ENCODE peak calls at places on chromosomes 6 and 20, in four cellular contexts. One of them, this sample, is unnamed.

GRCh38 chr6:100664274-100665040 is 199.7 kb upstream of the SIM1 start:
- DNase-seq in SK-N-SH: no peak
- DNase-seq in HCT116: no peak
- DNase-seq in hepatocyte: peak; percentile 42
- DNase-seq in this sample: peak; percentile 41

GRCh38 chr6:143806282-143807102 is 36.6 kb upstream of the LTV1 start:
- DNase-seq in HCT116: no peak
- DNase-seq in SK-N-SH: no peak
- DNase-seq in hepatocyte: peak; percentile 29
- DNase-seq in this sample: peak; percentile 25

GRCh38 chr6:37630281-37630799 is 67.3 kb downstream of the MDGA1 start:
- DNase-seq in SK-N-SH: no peak
- DNase-seq in hepatocyte: peak; percentile 45
- DNase-seq in HCT116: peak; percentile 94
- DNase-seq in this sample: peak; percentile 98

GRCh38 chr6:145263807-145264206 is 471.5 kb downstream of the EPM2A start:
- DNase-seq in SK-N-SH: peak; percentile 48
- DNase-seq in HCT116: no peak
- DNase-seq in hepatocyte: no peak
- DNase-seq in this sample: no peak

GRCh38 chr20:33914871-33915270 is 78.8 kb upstream of the RALY start:
- DNase-seq in HCT116: peak; percentile 66
- DNase-seq in hepatocyte: no peak
- DNase-seq in SK-N-SH: no peak
- DNase-seq in this sample: peak; percentile 84

GRCh38 chr6:38671885-38672467 is 31.0 kb downstream of the GLO1 start:
- DNase-seq in HCT116: peak; percentile 28
- DNase-seq in hepatocyte: peak; percentile 78
- DNase-seq in SK-N-SH: peak; percentile 68
- DNase-seq in this sample: peak; percentile 78

GRCh38 chr6:81340946-81341345 is 411.5 kb downstream of the TENT5A start:
- DNase-seq in SK-N-SH: no peak
- DNase-seq in HCT116: no peak
- DNase-seq in hepatocyte: no peak
- DNase-seq in this sample: no peak

GRCh38 chr6:126228001-126228791 is 111.7 kb upstream of the CENPW start:
- DNase-seq in SK-N-SH: peak; percentile 73
- DNase-seq in hepatocyte: no peak
- DNase-seq in HCT116: no peak
- DNase-seq in this sample: no peak

GRCh38 chr20:48025061-48025515 is 239.8 kb upstream of the SULF2 start:
- DNase-seq in hepatocyte: peak; percentile 45
- DNase-seq in HCT116: no peak
- DNase-seq in SK-N-SH: peak; percentile 76
- DNase-seq in this sample: peak; percentile 47

GRCh38 chr6:39517763-39518162 is 195.3 kb upstream of the KCNK16 start:
- DNase-seq in hepatocyte: no peak
- DNase-seq in SK-N-SH: no peak
- DNase-seq in HCT116: no peak
- DNase-seq in this sample: no peak

GRCh38 chr6:166078294-166078693 is 89.4 kb downstream of the TBXT start:
- DNase-seq in SK-N-SH: no peak
- DNase-seq in HCT116: no peak
- DNase-seq in hepatocyte: no peak
- DNase-seq in this sample: no peak

DNA sequence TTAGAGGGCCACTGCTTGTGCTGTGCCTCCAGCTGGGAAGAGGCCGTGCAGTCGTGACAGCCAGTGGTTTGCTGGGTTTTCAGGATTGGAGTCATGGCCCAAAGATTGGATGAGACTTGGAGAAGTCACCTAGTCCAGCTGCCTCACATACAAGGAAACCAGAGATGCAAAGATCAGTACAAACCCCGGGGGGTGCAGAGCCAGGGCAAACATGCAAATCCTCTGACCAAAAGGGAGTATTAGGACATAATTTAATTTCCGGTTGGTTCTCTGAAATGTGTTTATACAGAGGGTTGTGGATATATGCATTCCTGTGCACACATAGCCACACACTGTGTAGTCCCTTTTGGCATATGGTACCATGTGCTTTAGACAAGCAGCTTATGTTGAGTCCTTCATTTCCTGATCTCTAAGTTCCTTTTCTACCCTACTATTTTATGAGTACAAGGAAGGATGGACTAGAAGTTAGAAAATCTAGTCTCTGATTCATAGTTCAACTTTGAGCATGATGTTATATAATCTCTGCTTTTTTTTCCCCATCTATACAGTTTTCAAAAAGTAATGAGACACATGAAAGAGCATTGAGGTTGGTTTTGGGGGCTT is 123.5 kb downstream of the PLEKHG1 start:
- DNase-seq in SK-N-SH: no peak
- DNase-seq in hepatocyte: no peak
- DNase-seq in HCT116: no peak
- DNase-seq in this sample: no peak
- H3K4me3 ChIP-seq in SK-N-SH: no peak overlapping the region
- H3K4me3 ChIP-seq in hepatocyte: no peak overlapping the region
- H3K4me3 ChIP-seq in HCT116: no peak overlapping the region
- H3K4me3 ChIP-seq in this sample: no peak overlapping the region

DNA sequence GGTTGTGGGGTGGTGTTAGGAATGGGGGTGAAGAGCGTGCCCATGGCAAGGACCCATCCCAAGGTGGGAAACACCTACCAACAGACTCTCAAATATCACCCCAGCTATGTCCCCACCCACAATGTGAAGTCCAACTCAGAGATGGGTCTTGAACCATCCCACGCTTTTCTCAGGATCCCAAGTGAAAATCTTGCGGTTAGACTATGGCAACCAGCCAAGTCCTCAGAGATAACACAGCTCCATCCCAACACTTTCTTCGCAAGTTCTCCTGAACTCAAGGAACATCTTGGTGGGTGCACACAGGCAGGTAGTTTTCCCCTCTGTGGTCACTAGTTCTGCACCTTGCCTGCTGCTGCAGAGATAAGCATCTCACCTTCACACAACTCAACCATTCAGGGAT is 116.0 kb downstream of the CDC5L start:
- DNase-seq in hepatocyte: no peak
- DNase-seq in SK-N-SH: no peak
- DNase-seq in HCT116: no peak
- DNase-seq in this sample: no peak
- H3K9me2 ChIP-seq in hepatocyte: no peaks in the 10 kb centered on the region
- H3K9me2 ChIP-seq in SK-N-SH: no peaks in the 10 kb centered on the region
- H3K9me2 ChIP-seq in HCT116: no peaks in the 10 kb centered on the region
- H3K9me2 ChIP-seq in this sample: peaks cover 4% of the 10 kb centered on the region

DNA sequence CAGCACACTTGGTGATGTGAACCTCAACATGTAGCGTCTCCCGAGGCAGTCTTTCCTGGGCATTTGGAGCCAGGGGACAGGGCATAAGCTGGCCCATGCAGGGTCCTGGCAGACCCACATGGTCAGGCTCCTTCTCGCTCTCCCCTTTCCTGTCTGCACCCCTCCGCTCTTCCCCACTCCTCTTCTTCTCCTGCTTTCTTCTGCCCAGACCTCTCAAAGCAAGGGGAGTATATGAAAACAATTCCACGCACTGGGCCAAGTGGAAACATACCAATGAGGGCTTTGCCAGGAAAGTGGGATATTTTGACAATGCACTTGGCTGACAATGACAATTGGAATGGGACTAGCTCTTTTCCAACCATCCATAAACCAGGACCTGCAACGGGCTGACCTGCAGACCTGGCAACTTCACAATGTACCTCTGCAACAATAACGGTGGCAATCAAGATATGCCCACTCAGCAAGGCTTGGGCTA is 58.9 kb upstream of the TRAF3IP2 start:
- DNase-seq in hepatocyte: no peak
- DNase-seq in HCT116: no peak
- DNase-seq in SK-N-SH: no peak
- DNase-seq in this sample: no peak
- H3K4me1 ChIP-seq in hepatocyte: peaks cover 50% of the 10 kb centered on the region
- H3K4me1 ChIP-seq in HCT116: no peaks in the 10 kb centered on the region
- H3K4me1 ChIP-seq in SK-N-SH: no peaks in the 10 kb centered on the region
- H3K4me1 ChIP-seq in this sample: peaks cover 9% of the 10 kb centered on the region

GRCh38 chr20:38170219-38170902 is 5.3 kb upstream of the TGM2 start:
- DNase-seq in HCT116: no peak
- DNase-seq in hepatocyte: no peak
- DNase-seq in SK-N-SH: no peak
- DNase-seq in this sample: no peak

GRCh38 chr20:38170914-38171300 is 5.8 kb upstream of the TGM2 start:
- DNase-seq in hepatocyte: no peak
- DNase-seq in SK-N-SH: no peak
- DNase-seq in HCT116: no peak
- DNase-seq in this sample: no peak

GRCh38 chr20:38171301-38172010 is 6.4 kb upstream of the TGM2 start:
- DNase-seq in SK-N-SH: no peak
- DNase-seq in hepatocyte: no peak
- DNase-seq in HCT116: no peak
- DNase-seq in this sample: no peak

GRCh38 chr20:38173237-38174156 is 8.4 kb upstream of the TGM2 start:
- DNase-seq in HCT116: no peak
- DNase-seq in hepatocyte: peak; percentile 82
- DNase-seq in SK-N-SH: no peak
- DNase-seq in this sample: peak; percentile 98

GRCh38 chr20:38172344-38172743 is 7.3 kb upstream of the TGM2 start:
- DNase-seq in HCT116: no peak
- DNase-seq in hepatocyte: no peak
- DNase-seq in SK-N-SH: no peak
- DNase-seq in this sample: peak; percentile 56
- H3K4me3 ChIP-seq in HCT116: no peak overlapping the region
- H3K4me3 ChIP-seq in hepatocyte: no peak overlapping the region
- H3K4me3 ChIP-seq in SK-N-SH: no peak overlapping the region
- H3K4me3 ChIP-seq in this sample: no peak overlapping the region

GRCh38 chr6:8073758-8074157 is 9.6 kb upstream of the BLOC1S5 start:
- DNase-seq in SK-N-SH: no peak
- DNase-seq in hepatocyte: no peak
- DNase-seq in HCT116: no peak
- DNase-seq in this sample: no peak

GRCh38 chr6:8079116-8079515 is 14.9 kb upstream of the BLOC1S5 start:
- DNase-seq in hepatocyte: no peak
- DNase-seq in HCT116: no peak
- DNase-seq in SK-N-SH: no peak
- DNase-seq in this sample: no peak

GRCh38 chr6:8074213-8074612 is 10.0 kb upstream of the BLOC1S5 start:
- DNase-seq in hepatocyte: no peak
- DNase-seq in SK-N-SH: no peak
- DNase-seq in HCT116: no peak
- DNase-seq in this sample: no peak

GRCh38 chr6:8075704-8076103 is 11.5 kb upstream of the BLOC1S5 start:
- DNase-seq in HCT116: no peak
- DNase-seq in SK-N-SH: no peak
- DNase-seq in hepatocyte: no peak
- DNase-seq in this sample: no peak

DNA sequence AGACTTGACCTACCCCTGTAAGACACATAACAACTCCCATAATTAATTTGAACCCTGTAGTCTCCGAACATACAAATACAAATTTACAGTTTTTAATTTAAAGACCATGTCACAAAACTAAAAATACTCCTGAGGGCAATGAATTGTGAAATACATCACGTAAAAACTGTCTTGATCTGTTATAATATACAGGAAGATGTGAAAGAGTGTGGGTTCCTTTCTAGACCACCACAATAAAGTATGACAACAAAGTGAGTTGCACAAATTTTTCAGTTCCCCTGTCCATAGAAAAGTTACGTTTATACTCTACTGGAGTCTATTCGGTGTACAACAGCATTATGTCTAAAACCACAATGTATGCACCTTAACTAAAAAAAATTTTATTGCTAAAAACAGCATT is 11.0 kb upstream of the BLOC1S5 start:
- DNase-seq in HCT116: no peak
- DNase-seq in SK-N-SH: no peak
- DNase-seq in hepatocyte: no peak
- DNase-seq in this sample: no peak
- H3K9me2 ChIP-seq in HCT116: no peaks in the 10 kb centered on the region
- H3K9me2 ChIP-seq in SK-N-SH: no peaks in the 10 kb centered on the region
- H3K9me2 ChIP-seq in hepatocyte: no peaks in the 10 kb centered on the region
- H3K9me2 ChIP-seq in this sample: no peaks in the 10 kb centered on the region

GRCh38 chr6:33860006-33860405 is 56.2 kb upstream of the MLN start:
- DNase-seq in hepatocyte: no peak
- DNase-seq in SK-N-SH: no peak
- DNase-seq in HCT116: no peak
- DNase-seq in this sample: no peak
- H3K4me1 ChIP-seq in hepatocyte: peaks cover 8% of the 10 kb centered on the region
- H3K4me1 ChIP-seq in SK-N-SH: no peaks in the 10 kb centered on the region
- H3K4me1 ChIP-seq in HCT116: no peaks in the 10 kb centered on the region
- H3K4me1 ChIP-seq in this sample: no peaks in the 10 kb centered on the region

GRCh38 chr6:157033428-157034140 is 256.4 kb downstream of the ARID1B start:
- DNase-seq in hepatocyte: no peak
- DNase-seq in SK-N-SH: no peak
- DNase-seq in HCT116: no peak
- DNase-seq in this sample: peak; percentile 10
- H3K4me3 ChIP-seq in hepatocyte: no peak overlapping the region
- H3K4me3 ChIP-seq in SK-N-SH: peak overlapping the region; percentile 36
- H3K4me3 ChIP-seq in HCT116: no peak overlapping the region
- H3K4me3 ChIP-seq in this sample: peak overlapping the region; percentile 71

DNA sequence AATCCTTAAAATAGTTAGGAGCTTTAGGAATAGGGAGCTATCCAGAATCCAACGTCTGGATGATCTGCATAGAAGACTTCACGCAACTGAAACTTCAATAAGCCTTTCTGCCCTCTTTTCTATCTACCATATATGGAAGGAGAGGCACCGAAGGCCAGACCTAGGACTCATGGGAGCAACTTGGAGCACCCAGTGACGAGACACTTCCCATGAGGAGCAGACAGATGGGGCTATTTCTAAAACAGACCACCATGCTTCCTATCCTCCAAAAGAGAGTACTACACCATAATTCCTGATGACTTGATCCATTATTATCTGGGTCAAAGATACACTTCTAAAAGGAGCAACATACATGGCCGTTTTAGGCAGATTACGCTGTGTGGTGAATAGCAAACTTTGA is 6.0 kb downstream of the RPP40 start:
- DNase-seq in hepatocyte: no peak
- DNase-seq in SK-N-SH: no peak
- DNase-seq in HCT116: no peak
- DNase-seq in this sample: no peak
- H3K9me2 ChIP-seq in hepatocyte: no peaks in the 10 kb centered on the region
- H3K9me2 ChIP-seq in SK-N-SH: no peaks in the 10 kb centered on the region
- H3K9me2 ChIP-seq in HCT116: no peaks in the 10 kb centered on the region
- H3K9me2 ChIP-seq in this sample: no peaks in the 10 kb centered on the region

This sample was measured in PC-3.